ENCODE peak calls at places on chromosomes 5 and 9, in eight cellular contexts. X, P, Q, I, R, B, K and C are unnamed samples.

GRCh38 chr5:173717959-173718358 is 101.5 kb upstream of the BOD1 start:
- DNase-seq in X (no peak), P (no peak), Q (peak), I (no peak), R (no peak), B (no peak), K (no peak), C (no peak)

GRCh38 chr9:81534138-81534865 is 155.0 kb downstream of the TLE1 start:
- DNase-seq in X (no peak), P (no peak), Q (no peak), I (no peak), R (no peak), B (no peak), K (no peak), C (no peak)

GRCh38 chr5:90962481-90962880 is 403.9 kb downstream of the ADGRV1 start:
- DNase-seq in X (no peak), P (no peak), Q (peak), I (no peak), R (no peak), B (no peak), K (no peak), C (no peak)

GRCh38 chr5:77751328-77752023 is 24.7 kb downstream of the TBCA start:
- DNase-seq in X (no peak), P (peak), Q (no peak), I (no peak), R (no peak), B (no peak), K (no peak), C (no peak)

GRCh38 chr5:16757989-16758501 is 141.2 kb upstream of the RETREG1 start:
- DNase-seq in X (peak), P (no peak), Q (no peak), I (no peak), R (no peak), B (no peak), K (no peak), C (no peak)

GRCh38 chr5:58775699-58776098 is 192.8 kb downstream of the RAB3C start:
- DNase-seq in X (no peak), P (no peak), Q (no peak), I (no peak), R (no peak), B (no peak), K (no peak), C (no peak)

GRCh38 chr5:51018423-51018822 is 352.0 kb downstream of the PARP8 start:
- DNase-seq in X (no peak), P (no peak), Q (no peak), I (no peak), R (no peak), B (no peak), K (no peak), C (no peak)

GRCh38 chr5:38931731-38932130 is 85.9 kb downstream of the OSMR start:
- DNase-seq in X (no peak), P (no peak), Q (no peak), I (no peak), R (no peak), B (no peak), K (no peak), C (no peak)

GRCh38 chr9:132226571-132227430 is 64.9 kb downstream of the NTNG2 start:
- DNase-seq in X (no peak), P (no peak), Q (no peak), I (no peak), R (no peak), B (no peak), K (no peak), C (no peak)

GRCh38 chr5:123359866-123360569 is 63.2 kb downstream of the CEP120 start:
- DNase-seq in X (no peak), P (no peak), Q (no peak), I (no peak), R (no peak), B (no peak), K (no peak), C (peak)

GRCh38 chr5:135012951-135013391 is 21.1 kb downstream of the PITX1 start:
- DNase-seq in X (peak), P (no peak), Q (no peak), I (no peak), R (no peak), B (no peak), K (peak), C (no peak)

GRCh38 chr5:167644619-167645018 is 646.8 kb upstream of the WWC1 start:
- DNase-seq in X (no peak), P (no peak), Q (no peak), I (no peak), R (no peak), B (no peak), K (no peak), C (no peak)

GRCh38 chr5:96648598-96648997 is 13.6 kb upstream of the CAST start:
- DNase-seq in X (no peak), P (no peak), Q (no peak), I (peak), R (no peak), B (no peak), K (no peak), C (no peak)

GRCh38 chr9:95132406-95133350 is 184.8 kb downstream of the FANCC start:
- DNase-seq in X (no peak), P (no peak), Q (no peak), I (no peak), R (no peak), B (no peak), K (peak), C (no peak)

GRCh38 chr5:98663521-98663920 is 109.9 kb upstream of the RGMB start:
- DNase-seq in X (no peak), P (no peak), Q (no peak), I (no peak), R (no peak), B (no peak), K (no peak), C (no peak)

GRCh38 chr5:109939109-109939682 is 249.5 kb downstream of the MAN2A1 start:
- DNase-seq in X (no peak), P (no peak), Q (no peak), I (no peak), R (no peak), B (peak), K (no peak), C (no peak)

GRCh38 chr5:14397717-14398116 is 183.9 kb upstream of the OTULINL start:
- DNase-seq in X (no peak), P (no peak), Q (peak), I (peak), R (no peak), B (peak), K (no peak), C (no peak)

GRCh38 chr5:11149136-11149535 is 388.1 kb upstream of the DAP start:
- DNase-seq in X (no peak), P (no peak), Q (no peak), I (no peak), R (no peak), B (no peak), K (no peak), C (no peak)

GRCh38 chr9:123090198-123090896 is 56.9 kb downstream of the GPR21 start:
- DNase-seq in X (no peak), P (no peak), Q (no peak), I (no peak), R (no peak), B (no peak), K (no peak), C (no peak)

GRCh38 chr5:624951-625230 is 12.8 kb downstream of the CEP72 start:
- DNase-seq in X (no peak), P (peak), Q (no peak), I (no peak), R (no peak), B (no peak), K (peak), C (no peak)

GRCh38 chr9:134057751-134058701 is 9.8 kb downstream of the BRD3 start:
- DNase-seq in X (peak), P (peak), Q (no peak), I (no peak), R (no peak), B (no peak), K (peak), C (no peak)

GRCh38 chr5:16936150-16937022 is at the start of gene MYO10:
- DNase-seq in X (peak), P (peak), Q (peak), I (peak), R (no peak), B (no peak), K (peak), C (no peak)

GRCh38 chr5:6649186-6649585 is 15.9 kb downstream of the SRD5A1 start:
- DNase-seq in X (no peak), P (no peak), Q (no peak), I (no peak), R (no peak), B (no peak), K (no peak), C (no peak)

GRCh38 chr9:37574241-37574721 is 1.9 kb downstream of the FBXO10 start:
- DNase-seq in X (no peak), P (no peak), Q (peak), I (no peak), R (no peak), B (no peak), K (no peak), C (peak)

GRCh38 chr5:150065886-150066285 is 20.5 kb downstream of the CSF1R start:
- DNase-seq in X (no peak), P (no peak), Q (no peak), I (no peak), R (no peak), B (no peak), K (peak), C (no peak)

DNA sequence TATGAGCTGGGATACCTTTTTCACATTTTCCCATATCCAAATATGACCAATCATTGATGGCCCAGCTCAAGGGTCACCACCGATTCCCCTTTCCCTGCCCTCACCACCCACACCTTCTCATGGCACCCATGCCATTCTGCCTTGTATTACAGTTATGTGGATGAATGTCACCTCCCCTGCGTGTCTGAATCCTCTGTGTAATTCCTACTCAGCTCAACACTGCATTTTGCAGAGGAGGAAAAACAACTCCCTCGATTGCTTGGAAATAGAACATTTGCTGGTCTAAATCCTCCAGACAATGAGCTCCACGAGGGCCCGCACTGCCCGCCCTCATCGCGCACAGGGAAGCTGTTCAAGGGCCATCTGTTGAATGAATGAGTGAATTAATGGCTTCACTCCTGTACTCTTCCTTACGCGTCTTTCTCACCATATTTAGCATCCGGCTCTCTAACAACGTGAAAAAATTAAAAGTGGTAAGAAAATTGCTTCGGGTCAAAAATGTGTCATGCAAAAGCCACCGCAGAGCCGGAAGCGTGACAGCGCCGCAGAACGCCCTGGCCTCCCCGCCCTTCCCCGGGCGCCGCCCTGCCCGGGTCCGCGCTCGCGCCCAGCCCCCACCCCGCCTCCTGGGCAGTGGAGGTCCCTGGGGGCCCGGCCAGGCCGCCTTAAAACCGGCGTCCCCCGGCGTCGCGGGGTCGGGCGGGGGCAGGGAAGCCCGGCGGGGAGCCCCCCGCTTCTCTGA is 703 bp downstream of the SUSD1 start:
- DNase-seq in X (peak), P (peak), Q (peak), I (peak), R (no peak), B (no peak), K (no peak), C (no peak)
- TF ChIP-seq POLR2AphosphoS5 in X (no peak), P (no peak), Q (no peak), I (no peak), R (no peak), B (no peak), K (no peak), C (peak)

GRCh38 chr9:82989949-82990348 is 73.0 kb downstream of the RASEF start:
- DNase-seq in X (no peak), P (no peak), Q (no peak), I (no peak), R (no peak), B (no peak), K (no peak), C (no peak)

GRCh38 chr9:82987790-82988189 is 75.2 kb downstream of the RASEF start:
- DNase-seq in X (no peak), P (no peak), Q (no peak), I (no peak), R (no peak), B (peak), K (no peak), C (no peak)

GRCh38 chr9:82991684-82992083 is 71.3 kb downstream of the RASEF start:
- DNase-seq in X (no peak), P (no peak), Q (no peak), I (peak), R (no peak), B (peak), K (no peak), C (no peak)

GRCh38 chr9:82988488-82988887 is 74.5 kb downstream of the RASEF start:
- DNase-seq in X (no peak), P (no peak), Q (no peak), I (no peak), R (no peak), B (peak), K (no peak), C (no peak)

DNA sequence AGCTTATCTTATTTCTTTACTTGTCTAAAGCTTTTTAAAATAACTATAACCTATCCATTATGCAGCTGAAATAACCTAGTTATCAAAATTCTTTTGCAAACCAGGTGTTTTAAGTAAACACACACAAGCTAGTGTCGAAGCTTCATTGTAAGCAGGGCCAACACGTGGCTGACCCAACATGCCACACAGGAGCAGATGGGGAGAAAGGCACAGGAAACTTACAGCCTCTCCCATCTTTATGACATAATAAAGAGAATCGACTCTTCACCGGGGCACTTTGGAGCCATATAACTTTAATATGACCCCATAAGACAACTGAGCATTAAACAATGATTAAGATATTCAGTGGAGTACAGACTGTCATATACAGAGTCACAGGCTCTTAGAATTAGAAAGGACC is 75.6 kb downstream of the RASEF start:
- DNase-seq in X (no peak), P (no peak), Q (no peak), I (no peak), R (no peak), B (no peak), K (no peak), C (no peak)
- TF ChIP-seq POLR2AphosphoS5 in X (no peak), P (no peak), Q (no peak), I (no peak), R (no peak), B (no peak), K (no peak), C (no peak)

DNA sequence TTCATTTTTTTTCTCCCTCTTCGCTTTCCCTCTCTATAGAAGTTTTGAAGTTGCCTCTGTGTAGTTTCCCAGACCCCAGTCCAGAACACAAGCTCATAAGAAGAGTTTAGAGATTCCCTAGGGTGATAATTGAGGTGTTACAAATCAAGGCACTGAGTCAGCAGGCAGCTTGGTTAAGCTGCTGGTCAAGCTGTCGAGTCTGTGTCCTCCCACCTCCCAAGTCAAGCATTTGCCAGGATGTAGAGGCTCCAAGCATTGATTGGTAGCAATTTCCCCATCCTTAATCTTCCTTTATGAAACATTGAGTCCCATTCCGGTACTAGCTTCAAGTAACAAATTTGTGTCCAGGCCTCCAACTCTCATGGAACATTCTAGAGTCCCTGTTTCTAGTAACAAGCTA is 47.5 kb upstream of the SLC1A1 start:
- DNase-seq in X (no peak), P (no peak), Q (no peak), I (no peak), R (no peak), B (peak), K (no peak), C (no peak)
- TF ChIP-seq POLR2AphosphoS5 in X (no peak), P (no peak), Q (no peak), I (no peak), R (no peak), B (no peak), K (no peak), C (no peak)

GRCh38 chr9:130661461-130662098 is 2.8 kb upstream of the PRDM12 start:
- DNase-seq in X (no peak), P (no peak), Q (no peak), I (no peak), R (no peak), B (no peak), K (no peak), C (no peak)
- TF ChIP-seq POLR2AphosphoS5 in X (no peak), P (no peak), Q (no peak), I (no peak), R (no peak), B (no peak), K (no peak), C (no peak)

DNA sequence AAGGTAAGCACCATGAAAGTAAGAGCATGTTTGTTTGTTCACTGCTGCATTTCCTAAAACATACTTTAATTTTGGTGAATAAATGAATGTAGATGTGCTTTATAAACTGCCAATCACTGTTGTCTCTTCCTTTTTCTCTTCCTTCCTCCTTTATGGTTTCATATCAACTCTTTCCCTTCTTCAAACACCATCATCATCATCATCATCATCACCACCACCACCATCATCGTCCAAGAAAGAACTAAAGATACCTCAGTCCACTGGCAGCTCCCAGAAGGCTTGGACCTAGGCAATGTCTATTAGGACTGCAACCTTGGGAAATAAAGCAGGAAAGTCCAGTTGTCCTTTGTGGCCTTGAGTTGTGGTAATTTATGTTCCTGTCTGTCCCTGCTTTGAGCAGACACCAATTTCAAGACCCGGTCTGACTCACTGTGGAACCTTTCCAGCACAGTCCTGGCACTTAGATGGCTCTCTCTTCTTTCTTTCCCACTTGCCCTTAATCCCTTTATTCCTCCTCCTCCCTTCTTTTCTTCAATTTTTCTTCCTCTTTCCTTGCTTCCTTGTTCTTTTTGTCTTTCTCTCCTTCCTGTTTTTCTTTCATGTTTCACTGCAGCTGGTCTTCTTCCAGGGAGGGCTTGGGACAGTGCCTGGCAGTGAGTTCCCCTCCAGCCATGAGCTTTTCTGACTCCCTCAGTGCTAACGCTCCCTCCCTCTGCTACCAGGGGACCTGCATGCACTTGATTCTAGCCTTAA is 99.3 kb downstream of the ANGPTL2 start:
- DNase-seq in X (no peak), P (no peak), Q (no peak), I (peak), R (no peak), B (peak), K (peak), C (no peak)
- TF ChIP-seq POLR2AphosphoS5 in X (no peak), P (no peak), Q (no peak), I (peak), R (no peak), B (no peak), K (no peak), C (no peak)

GRCh38 chr5:36876965-36877666 is 547 bp downstream of the NIPBL start:
- DNase-seq in X (peak), P (peak), Q (peak), I (peak), R (no peak), B (no peak), K (peak), C (no peak)

GRCh38 chr5:36874465-36874864 is 2.1 kb upstream of the NIPBL start:
- DNase-seq in X (no peak), P (no peak), Q (peak), I (no peak), R (no peak), B (no peak), K (no peak), C (no peak)

GRCh38 chr5:36875789-36876388 is 680 bp upstream of the NIPBL start:
- DNase-seq in X (peak), P (peak), Q (peak), I (peak), R (no peak), B (peak), K (peak), C (no peak)

GRCh38 chr5:36876389-36876964 is at the start of gene NIPBL:
- DNase-seq in X (peak), P (peak), Q (peak), I (peak), R (no peak), B (peak), K (peak), C (no peak)

DNA sequence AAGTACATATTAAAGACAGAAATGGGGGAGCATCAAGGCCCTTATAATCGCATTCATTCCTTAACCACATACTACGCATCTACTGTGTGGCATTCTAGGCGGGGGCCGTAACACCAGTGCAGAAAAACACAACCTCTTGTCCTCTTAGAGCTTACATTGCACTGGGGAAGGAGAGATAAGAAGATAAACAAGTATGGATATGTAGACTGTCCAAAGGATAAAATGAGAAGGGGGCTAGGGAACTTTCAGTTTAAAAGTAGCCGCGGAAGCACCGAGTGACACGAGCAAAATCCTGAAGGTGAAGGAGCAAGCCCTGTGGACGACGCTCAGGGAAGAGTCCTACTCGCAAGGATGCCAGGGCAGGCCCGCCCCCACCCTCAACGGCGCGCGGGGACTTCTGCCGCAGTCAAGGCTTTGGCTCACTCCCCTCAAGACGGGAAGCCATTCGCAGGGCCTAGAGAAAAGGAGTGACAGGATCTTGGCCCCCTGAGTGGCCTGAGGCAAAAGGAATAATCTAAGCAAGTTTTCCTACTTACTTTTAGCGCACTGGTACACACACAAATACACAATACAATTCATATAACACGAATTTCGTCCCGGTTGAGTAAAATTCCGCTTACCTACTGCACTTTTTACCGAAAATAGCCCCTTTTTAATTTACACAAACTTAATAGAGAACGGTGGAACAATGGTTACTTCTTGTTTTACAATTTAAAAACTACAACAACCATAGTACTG is 1.3 kb upstream of the NIPBL start:
- DNase-seq in X (peak), P (peak), Q (peak), I (peak), R (no peak), B (no peak), K (peak), C (no peak)
- TF ChIP-seq POLR2AphosphoS5 in X (no peak), P (no peak), Q (no peak), I (no peak), R (no peak), B (no peak), K (no peak), C (no peak)

GRCh38 chr5:55864606-55865541 is 13.7 kb downstream of the IL31RA start:
- DNase-seq in X (no peak), P (no peak), Q (no peak), I (no peak), R (no peak), B (no peak), K (no peak), C (no peak)
- TF ChIP-seq POLR2AphosphoS5 in X (no peak), P (no peak), Q (no peak), I (no peak), R (no peak), B (no peak), K (no peak), C (no peak)